ENCODE peak calls at places on chromosomes 1 and 21, in eight cellular contexts. V is RCC 7860; N is stimulated activated CD4-positive, alpha-beta T cell treated with anti-CD3 and anti-CD28 coated beads, Interleukin-2, amount 100 ng/mL, for 48 hours; W is lung; Z is hypothalamus; X is GM04504; R is iris pigment epithelial cell; T is neural crest cell. P is an unnamed sample.

GRCh38 chr21:42847726-42848125 is 31.6 kb downstream of the WDR4 start:
- DNase-seq in V (no peak), N (no peak), W (no peak), Z (no peak), X (no peak), R (no peak), T (no peak), P (no peak)

GRCh38 chr21:15094706-15095105 is 29.9 kb upstream of the NRIP1 start:
- DNase-seq in V (no peak), N (no peak), W (no peak), Z (no peak), X (no peak), R (no peak), T (no peak), P (no peak)

GRCh38 chr1:147756336-147756735 is 4.1 kb downstream of the GJA5 start:
- DNase-seq in V (no peak), N (no peak), W (no peak), Z (no peak), X (no peak), R (no peak), T (no peak), P (peak; percentile 68)

GRCh38 chr1:116806245-116806644 is 52.0 kb downstream of the CD2 start:
- DNase-seq in V (no peak), N (peak; percentile 74), W (no peak), Z (no peak), X (no peak), R (no peak), T (no peak), P (no peak)

GRCh38 chr1:25019351-25020172 is 89.5 kb upstream of the RUNX3 start:
- DNase-seq in V (no peak), N (no peak), W (no peak), Z (no peak), X (no peak), R (no peak), T (no peak), P (no peak)

GRCh38 chr1:222893255-222893654 is 78.4 kb downstream of the DISP1 start:
- DNase-seq in V (no peak), N (no peak), W (no peak), Z (no peak), X (no peak), R (no peak), T (no peak), P (peak; percentile 30)

GRCh38 chr1:40317394-40318074 is 448 bp upstream of the COL9A2 start:
- DNase-seq in V (no peak), N (no peak), W (no peak), Z (no peak), X (no peak), R (no peak), T (no peak), P (no peak)

GRCh38 chr1:206050655-206051235 is 2.2 kb upstream of the RHEX start:
- DNase-seq in V (peak; percentile 77), N (peak; percentile 23), W (no peak), Z (no peak), X (no peak), R (peak; percentile 32), T (no peak), P (peak; percentile 94)

GRCh38 chr1:10604966-10605365 is 130.2 kb downstream of the PEX14 start:
- DNase-seq in V (no peak), N (no peak), W (no peak), Z (no peak), X (no peak), R (no peak), T (no peak), P (no peak)

GRCh38 chr1:152510503-152510902 is at the start of gene LCE5A:
- DNase-seq in V (no peak), N (no peak), W (no peak), Z (no peak), X (no peak), R (no peak), T (no peak), P (no peak)

GRCh38 chr1:119917304-119918055 is 21.2 kb upstream of the ADAM30 start:
- DNase-seq in V (no peak), N (no peak), W (no peak), Z (no peak), X (no peak), R (no peak), T (no peak), P (no peak)

GRCh38 chr1:60904079-60904852 is 178.1 kb upstream of the NFIA start:
- DNase-seq in V (no peak), N (no peak), W (no peak), Z (no peak), X (peak; percentile 17), R (no peak), T (no peak), P (peak; percentile 23)

GRCh38 chr1:53987880-53988279 is 30.1 kb downstream of the LDLRAD1 start:
- DNase-seq in V (no peak), N (no peak), W (no peak), Z (no peak), X (no peak), R (peak; percentile 69), T (no peak), P (no peak)

GRCh38 chr1:239682945-239683344 is 296.6 kb downstream of the CHRM3 start:
- DNase-seq in V (no peak), N (no peak), W (no peak), Z (no peak), X (no peak), R (no peak), T (no peak), P (no peak)

GRCh38 chr1:108079550-108079949 is 114.6 kb upstream of the VAV3 start:
- DNase-seq in V (no peak), N (no peak), W (no peak), Z (no peak), X (no peak), R (no peak), T (no peak), P (no peak)

GRCh38 chr21:38171723-38172344 is 85.0 kb upstream of the KCNJ15 start:
- DNase-seq in V (peak; percentile 95), N (no peak), W (no peak), Z (no peak), X (no peak), R (peak; percentile 37), T (peak; percentile 10), P (peak; percentile 92)

GRCh38 chr1:169836198-169836597 is 41.5 kb upstream of the METTL18 start:
- DNase-seq in V (no peak), N (no peak), W (no peak), Z (no peak), X (no peak), R (no peak), T (no peak), P (no peak)

GRCh38 chr1:240621249-240621648 is 9.3 kb upstream of the GREM2 start:
- DNase-seq in V (no peak), N (no peak), W (no peak), Z (no peak), X (no peak), R (no peak), T (no peak), P (no peak)

GRCh38 chr1:1092890-1093609 is 18.9 kb upstream of the RNF223 start:
- DNase-seq in V (no peak), N (no peak), W (no peak), Z (no peak), X (no peak), R (no peak), T (no peak), P (peak; percentile 29)

GRCh38 chr1:231238298-231238697 is 2.7 kb upstream of the GNPAT start:
- DNase-seq in V (no peak), N (no peak), W (no peak), Z (no peak), X (no peak), R (no peak), T (no peak), P (no peak)

GRCh38 chr1:31753623-31754349 is 10.4 kb downstream of the ADGRB2 start:
- DNase-seq in V (no peak), N (no peak), W (no peak), Z (peak; percentile 56), X (no peak), R (no peak), T (no peak), P (peak; percentile 20)

GRCh38 chr1:70436617-70437236 is 25.7 kb downstream of the CTH start:
- DNase-seq in V (no peak), N (no peak), W (no peak), Z (no peak), X (peak; percentile 28), R (peak; percentile 53), T (no peak), P (no peak)

GRCh38 chr1:38082678-38083317 is 36.2 kb upstream of the POU3F1 start:
- DNase-seq in V (no peak), N (no peak), W (no peak), Z (no peak), X (no peak), R (no peak), T (no peak), P (no peak)